ENCODE peak calls at places on chromosomes 16 and 17, in six cellular contexts. One of them, this sample, is unnamed.

GRCh38 chr16:26614102-26614864 is 452.4 kb upstream of the C16orf82 start:
- ATAC-seq in K562: no peak
- ATAC-seq in A549: no peak
- ATAC-seq in GM12878: no peak
- ATAC-seq in upper lobe of left lung: no peak
- ATAC-seq in HepG2: no peak
- ATAC-seq in this sample: no peak

GRCh38 chr16:1019934-1020305 is 38.4 kb downstream of the SOX8 start:
- ATAC-seq in K562: no peak
- ATAC-seq in GM12878: no peak
- ATAC-seq in HepG2: no peak
- ATAC-seq in upper lobe of left lung: no peak
- ATAC-seq in A549: no peak
- ATAC-seq in this sample: peak

GRCh38 chr17:77107506-77108433 is 33.0 kb upstream of the SEC14L1 start:
- ATAC-seq in K562: peak
- ATAC-seq in HepG2: no peak
- ATAC-seq in GM12878: peak
- ATAC-seq in upper lobe of left lung: no peak
- ATAC-seq in A549: no peak
- ATAC-seq in this sample: no peak

GRCh38 chr16:83806036-83806435 is 1.7 kb upstream of the HSBP1 start:
- ATAC-seq in GM12878: no peak
- ATAC-seq in HepG2: no peak
- ATAC-seq in K562: no peak
- ATAC-seq in upper lobe of left lung: no peak
- ATAC-seq in A549: no peak
- ATAC-seq in this sample: no peak

GRCh38 chr17:14749269-14749668 is 448.4 kb downstream of the HS3ST3B1 start:
- ATAC-seq in HepG2: no peak
- ATAC-seq in K562: no peak
- ATAC-seq in GM12878: no peak
- ATAC-seq in A549: no peak
- ATAC-seq in upper lobe of left lung: no peak
- ATAC-seq in this sample: no peak

GRCh38 chr16:67055712-67056487 is 27.0 kb downstream of the CBFB start:
- ATAC-seq in GM12878: peak
- ATAC-seq in upper lobe of left lung: no peak
- ATAC-seq in K562: peak
- ATAC-seq in HepG2: no peak
- ATAC-seq in A549: peak
- ATAC-seq in this sample: no peak

GRCh38 chr17:81652901-81653771 is 3.2 kb downstream of the PDE6G start:
- ATAC-seq in upper lobe of left lung: no peak
- ATAC-seq in HepG2: peak
- ATAC-seq in GM12878: peak
- ATAC-seq in K562: peak
- ATAC-seq in A549: no peak
- ATAC-seq in this sample: no peak

GRCh38 chr17:58335779-58336455 is 7.3 kb upstream of the TSPOAP1 start:
- ATAC-seq in upper lobe of left lung: no peak
- ATAC-seq in A549: no peak
- ATAC-seq in GM12878: peak
- ATAC-seq in HepG2: peak
- ATAC-seq in K562: peak
- ATAC-seq in this sample: no peak

GRCh38 chr17:32998893-32999240 is 7.2 kb downstream of the SPACA3 start:
- ATAC-seq in GM12878: no peak
- ATAC-seq in upper lobe of left lung: no peak
- ATAC-seq in A549: peak
- ATAC-seq in K562: peak
- ATAC-seq in HepG2: no peak
- ATAC-seq in this sample: no peak

GRCh38 chr16:3754304-3754703 is 37.0 kb upstream of the TRAP1 start:
- ATAC-seq in A549: no peak
- ATAC-seq in K562: no peak
- ATAC-seq in upper lobe of left lung: no peak
- ATAC-seq in GM12878: no peak
- ATAC-seq in HepG2: no peak
- ATAC-seq in this sample: no peak

GRCh38 chr16:72475688-72476087 is 303.7 kb upstream of the PMFBP1 start:
- ATAC-seq in HepG2: no peak
- ATAC-seq in K562: no peak
- ATAC-seq in GM12878: no peak
- ATAC-seq in A549: no peak
- ATAC-seq in upper lobe of left lung: no peak
- ATAC-seq in this sample: no peak

GRCh38 chr17:75033346-75034235 is 13.2 kb downstream of the ATP5PD start:
- ATAC-seq in upper lobe of left lung: peak
- ATAC-seq in HepG2: peak
- ATAC-seq in A549: peak
- ATAC-seq in GM12878: peak
- ATAC-seq in K562: peak
- ATAC-seq in this sample: peak
- TF ChIP-seq EP300 in upper lobe of left lung: no peak
- TF ChIP-seq EP300 in HepG2: no peak
- TF ChIP-seq EP300 in A549: no peak
- TF ChIP-seq EP300 in GM12878: no peak
- TF ChIP-seq EP300 in K562: peak
- TF ChIP-seq EP300 in this sample: no peak

GRCh38 chr17:30605523-30605922 is 128.3 kb downstream of the GOSR1 start:
- ATAC-seq in GM12878: no peak
- ATAC-seq in A549: no peak
- ATAC-seq in upper lobe of left lung: no peak
- ATAC-seq in K562: no peak
- ATAC-seq in HepG2: no peak
- ATAC-seq in this sample: no peak
- TF ChIP-seq EP300 in GM12878: no peak
- TF ChIP-seq EP300 in A549: no peak
- TF ChIP-seq EP300 in upper lobe of left lung: no peak
- TF ChIP-seq EP300 in K562: no peak
- TF ChIP-seq EP300 in HepG2: no peak
- TF ChIP-seq EP300 in this sample: no peak

GRCh38 chr17:68512967-68513474 is 791 bp downstream of the PRKAR1A start:
- ATAC-seq in A549: peak
- ATAC-seq in HepG2: no peak
- ATAC-seq in upper lobe of left lung: peak
- ATAC-seq in GM12878: peak
- ATAC-seq in K562: peak
- ATAC-seq in this sample: peak

GRCh38 chr17:68511671-68512246 is 471 bp upstream of the PRKAR1A start:
- ATAC-seq in A549: peak
- ATAC-seq in HepG2: peak
- ATAC-seq in upper lobe of left lung: peak
- ATAC-seq in GM12878: peak
- ATAC-seq in K562: peak
- ATAC-seq in this sample: peak

GRCh38 chr17:68511254-68511670 is 968 bp upstream of the PRKAR1A start:
- ATAC-seq in GM12878: no peak
- ATAC-seq in HepG2: no peak
- ATAC-seq in upper lobe of left lung: no peak
- ATAC-seq in A549: no peak
- ATAC-seq in K562: no peak
- ATAC-seq in this sample: no peak

GRCh38 chr17:68513932-68514331 is 1.7 kb downstream of the PRKAR1A start:
- ATAC-seq in GM12878: no peak
- ATAC-seq in A549: no peak
- ATAC-seq in K562: no peak
- ATAC-seq in HepG2: no peak
- ATAC-seq in upper lobe of left lung: no peak
- ATAC-seq in this sample: no peak

GRCh38 chr17:68512247-68512966 is at the start of gene PRKAR1A:
- ATAC-seq in GM12878: peak
- ATAC-seq in upper lobe of left lung: peak
- ATAC-seq in HepG2: peak
- ATAC-seq in K562: peak
- ATAC-seq in A549: peak
- ATAC-seq in this sample: peak
- TF ChIP-seq EP300 in GM12878: peak
- TF ChIP-seq EP300 in upper lobe of left lung: peak
- TF ChIP-seq EP300 in HepG2: peak
- TF ChIP-seq EP300 in K562: no peak
- TF ChIP-seq EP300 in A549: peak
- TF ChIP-seq EP300 in this sample: no peak

GRCh38 chr17:64618848-64619247 is 43.3 kb downstream of the SMURF2 start:
- ATAC-seq in K562: peak
- ATAC-seq in GM12878: no peak
- ATAC-seq in A549: no peak
- ATAC-seq in upper lobe of left lung: no peak
- ATAC-seq in HepG2: no peak
- ATAC-seq in this sample: no peak

GRCh38 chr17:64625541-64625940 is 36.6 kb downstream of the SMURF2 start:
- ATAC-seq in upper lobe of left lung: no peak
- ATAC-seq in GM12878: no peak
- ATAC-seq in K562: no peak
- ATAC-seq in A549: no peak
- ATAC-seq in HepG2: no peak
- ATAC-seq in this sample: no peak

GRCh38 chr17:64621772-64622171 is 40.3 kb downstream of the SMURF2 start:
- ATAC-seq in upper lobe of left lung: no peak
- ATAC-seq in A549: no peak
- ATAC-seq in HepG2: no peak
- ATAC-seq in GM12878: no peak
- ATAC-seq in K562: no peak
- ATAC-seq in this sample: no peak

GRCh38 chr17:64626827-64627226 is 35.3 kb downstream of the SMURF2 start:
- ATAC-seq in K562: no peak
- ATAC-seq in upper lobe of left lung: no peak
- ATAC-seq in HepG2: no peak
- ATAC-seq in GM12878: no peak
- ATAC-seq in A549: no peak
- ATAC-seq in this sample: no peak

GRCh38 chr17:64622931-64623654 is 39.0 kb downstream of the SMURF2 start:
- ATAC-seq in upper lobe of left lung: no peak
- ATAC-seq in GM12878: no peak
- ATAC-seq in HepG2: no peak
- ATAC-seq in A549: peak
- ATAC-seq in K562: no peak
- ATAC-seq in this sample: peak
- TF ChIP-seq EP300 in upper lobe of left lung: no peak
- TF ChIP-seq EP300 in GM12878: no peak
- TF ChIP-seq EP300 in HepG2: no peak
- TF ChIP-seq EP300 in A549: no peak
- TF ChIP-seq EP300 in K562: no peak
- TF ChIP-seq EP300 in this sample: no peak

GRCh38 chr17:2049333-2050245 is 5.3 kb upstream of the HIC1 start:
- ATAC-seq in K562: peak
- ATAC-seq in upper lobe of left lung: peak
- ATAC-seq in HepG2: peak
- ATAC-seq in A549: peak
- ATAC-seq in GM12878: peak
- ATAC-seq in this sample: peak
- TF ChIP-seq EP300 in K562: no peak
- TF ChIP-seq EP300 in upper lobe of left lung: no peak
- TF ChIP-seq EP300 in HepG2: no peak
- TF ChIP-seq EP300 in A549: no peak
- TF ChIP-seq EP300 in GM12878: no peak
- TF ChIP-seq EP300 in this sample: no peak

GRCh38 chr17:50053654-50053960 is 2.3 kb upstream of the ITGA3 start:
- ATAC-seq in K562: no peak
- ATAC-seq in HepG2: no peak
- ATAC-seq in A549: no peak
- ATAC-seq in GM12878: no peak
- ATAC-seq in upper lobe of left lung: no peak
- ATAC-seq in this sample: no peak
- TF ChIP-seq EP300 in K562: no peak
- TF ChIP-seq EP300 in HepG2: no peak
- TF ChIP-seq EP300 in A549: no peak
- TF ChIP-seq EP300 in GM12878: no peak
- TF ChIP-seq EP300 in upper lobe of left lung: no peak
- TF ChIP-seq EP300 in this sample: no peak

This sample was measured in gastroesophageal sphincter.